ENCODE peak calls at places on chromosomes 2 and 18, in eight cellular contexts. T is colonic mucosa; Q is tibial nerve; U is CD4-positive, alpha-beta T cell; X is OCI-LY7; E is pancreas; K is H9; I is MM.1S. Y is an unnamed sample.

GRCh38 chr2:239253264-239253663 is 147.6 kb downstream of the HDAC4 start:
- DNase-seq in I (no peak), Q (no peak), U (no peak), T (no peak), X (peak; percentile 80), E (no peak), K (no peak), Y (no peak)

GRCh38 chr2:70367722-70368323 is 66.0 kb upstream of the FAM136A start:
- DNase-seq in K (peak; percentile 76), E (peak; percentile 34), I (no peak), X (no peak), T (peak; percentile 66), Q (no peak), U (no peak), Y (no peak)

GRCh38 chr2:139122711-139123158 is 342.5 kb upstream of the NXPH2 start:
- DNase-seq in E (no peak), I (no peak), X (no peak), T (no peak), U (no peak), K (no peak), Q (no peak), Y (no peak)

GRCh38 chr2:56580242-56580641 is 396.5 kb downstream of the CCDC85A start:
- DNase-seq in E (no peak), X (no peak), I (no peak), Q (no peak), K (no peak), T (no peak), U (no peak), Y (no peak)

GRCh38 chr2:109053716-109054115 is 64.7 kb upstream of the EDAR start:
- DNase-seq in X (no peak), T (peak; percentile 8), E (no peak), K (no peak), I (no peak), Q (no peak), U (no peak), Y (no peak)

GRCh38 chr2:65554765-65555561 is 122.6 kb upstream of the SPRED2 start:
- DNase-seq in E (no peak), X (peak; percentile 78), Q (no peak), I (no peak), K (no peak), T (no peak), U (no peak), Y (no peak)

GRCh38 chr18:31204169-31204568 is 41.5 kb upstream of the DSC1 start:
- DNase-seq in X (no peak), Q (no peak), T (no peak), K (no peak), I (no peak), U (no peak), E (no peak), Y (no peak)

GRCh38 chr18:25352629-25353005 is 651 bp upstream of the ZNF521 start:
- DNase-seq in I (peak; percentile 32), U (no peak), T (no peak), E (no peak), X (no peak), K (no peak), Q (no peak), Y (no peak)

GRCh38 chr18:28073658-28074057 is 103.3 kb downstream of the CDH2 start:
- DNase-seq in E (no peak), X (no peak), I (no peak), T (no peak), K (no peak), U (no peak), Q (no peak), Y (no peak)

GRCh38 chr2:44170337-44170736 is 1.7 kb downstream of the PPM1B start:
- DNase-seq in X (peak; percentile 9), I (no peak), E (no peak), T (no peak), K (no peak), Q (no peak), U (no peak), Y (no peak)

GRCh38 chr2:234980476-234981187 is 28.8 kb downstream of the SH3BP4 start:
- DNase-seq in E (peak; percentile 52), I (no peak), T (peak; percentile 65), U (no peak), X (no peak), Q (no peak), K (no peak), Y (no peak)

GRCh38 chr2:186895451-186895850 is 46.5 kb upstream of the ZSWIM2 start:
- DNase-seq in T (no peak), K (no peak), U (no peak), X (no peak), Q (no peak), E (no peak), I (no peak), Y (no peak)

GRCh38 chr2:67876176-67876575 is 186.6 kb downstream of the C1D start:
- DNase-seq in I (no peak), E (no peak), T (no peak), U (no peak), X (no peak), Q (no peak), K (no peak), Y (no peak)

GRCh38 chr18:8303151-8303770 is 306.0 kb upstream of the RAB12 start:
- DNase-seq in K (no peak), Q (no peak), I (no peak), U (no peak), X (no peak), T (no peak), E (no peak), Y (no peak)

GRCh38 chr18:2908946-2909335 is 62.1 kb downstream of the EMILIN2 start:
- DNase-seq in X (no peak), K (no peak), T (no peak), U (no peak), E (no peak), I (no peak), Q (no peak), Y (no peak)

GRCh38 chr18:2907459-2908145 is 60.8 kb downstream of the EMILIN2 start:
- DNase-seq in U (no peak), T (no peak), X (no peak), E (no peak), Q (no peak), I (no peak), K (no peak), Y (no peak)

GRCh38 chr18:2906522-2907458 is 60.0 kb downstream of the EMILIN2 start:
- DNase-seq in K (peak; percentile 46), I (peak; percentile 18), X (peak; percentile 23), Q (no peak), T (peak; percentile 68), U (peak; percentile 26), E (peak; percentile 26), Y (no peak)

GRCh38 chr18:2909431-2910140 is 62.8 kb downstream of the EMILIN2 start:
- DNase-seq in I (no peak), T (no peak), X (no peak), Q (no peak), K (no peak), E (no peak), U (no peak), Y (no peak)

DNA sequence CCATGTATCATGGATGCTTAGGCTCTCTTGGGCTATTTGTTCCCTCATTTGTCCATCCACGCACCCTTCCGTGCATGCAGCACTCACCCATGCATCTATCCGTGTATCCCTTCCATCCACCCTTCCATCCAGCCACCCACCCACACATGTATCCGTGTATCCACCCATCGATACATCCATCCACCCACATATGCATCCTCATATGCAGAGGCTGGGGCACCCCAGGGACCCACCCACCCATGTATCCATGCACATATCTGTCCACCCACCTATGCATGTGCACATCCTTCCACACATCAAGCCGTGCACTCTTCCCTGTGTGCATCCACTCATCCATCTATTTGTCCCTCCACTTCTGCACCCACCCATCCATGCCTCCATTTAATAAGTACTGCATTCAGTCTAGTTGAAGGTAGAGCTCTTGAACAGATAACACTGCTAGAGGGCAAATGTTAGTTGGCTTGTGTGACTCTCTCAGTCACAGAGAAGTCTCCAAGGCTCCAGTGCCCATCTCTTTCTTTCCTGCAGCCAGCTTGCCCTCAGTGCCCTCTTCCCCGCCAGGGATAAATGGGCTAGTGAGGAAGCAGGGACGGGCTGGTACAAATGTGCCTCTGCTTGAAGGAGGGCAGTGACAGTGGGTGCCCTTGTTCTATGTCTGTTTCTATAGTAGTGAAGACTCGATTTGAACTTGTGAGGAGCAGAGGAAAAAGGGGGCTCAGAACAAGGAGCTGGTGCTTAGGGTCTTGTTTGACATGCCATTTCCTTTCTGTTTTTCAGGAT is 61.5 kb downstream of the EMILIN2 start:
- DNase-seq in X (no peak), E (no peak), I (no peak), U (no peak), Q (no peak), T (no peak), K (no peak), Y (no peak)
- H3K27ac ChIP-seq in X (no peak overlapping the region), E (no peak overlapping the region), I (no peak overlapping the region), U (peak overlapping the region; percentile 31), Q (no peak overlapping the region), T (no peak overlapping the region), K (no peak overlapping the region), Y (no peak overlapping the region)

DNA sequence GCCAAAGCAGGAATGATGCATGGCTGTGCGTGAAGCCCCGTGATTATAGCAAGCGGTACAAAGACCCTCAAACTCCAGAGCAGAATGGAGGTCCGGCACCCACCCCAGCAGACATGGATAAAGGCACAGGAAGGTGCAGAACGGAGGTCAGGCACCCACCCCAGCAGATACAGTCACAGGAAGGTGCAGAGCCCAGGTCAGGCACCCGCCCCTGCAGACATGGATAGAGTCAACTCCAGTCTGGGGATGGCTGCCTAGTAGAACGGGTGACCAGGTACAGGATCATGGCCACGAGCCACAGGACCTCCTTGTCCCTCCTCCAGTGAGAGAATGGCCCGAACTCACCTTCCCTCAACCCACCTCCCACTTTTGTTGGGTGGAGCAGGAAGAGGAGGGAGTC is 318.3 kb upstream of the SALL3 start:
- DNase-seq in X (no peak), Q (no peak), T (no peak), U (no peak), K (no peak), E (no peak), I (no peak), Y (no peak)
- H3K9me3 ChIP-seq in X (no peaks in the 10 kb centered on the region), Q (no peaks in the 10 kb centered on the region), T (no peaks in the 10 kb centered on the region), U (no peaks in the 10 kb centered on the region), K (peaks cover 3% of the 10 kb centered on the region), E (no peaks in the 10 kb centered on the region), I (no peaks in the 10 kb centered on the region), Y (peaks cover under 1% of the 10 kb centered on the region)

GRCh38 chr2:207473203-207473865 is 56.4 kb upstream of the CREB1 start:
- DNase-seq in E (no peak), I (peak; percentile 60), K (peak; percentile 61), X (no peak), Q (peak; percentile 50), U (peak; percentile 12), T (no peak), Y (peak; percentile 69)
- H3K27ac ChIP-seq in E (no peak overlapping the region), I (no peak overlapping the region), K (no peak overlapping the region), X (no peak overlapping the region), Q (peak overlapping the region; percentile 54), U (no peak overlapping the region), T (no peak overlapping the region), Y (peak overlapping the region; percentile 64)

GRCh38 chr18:9495916-9496540 is 20.7 kb downstream of the RALBP1 start:
- DNase-seq in U (no peak), T (no peak), I (no peak), X (no peak), K (no peak), E (no peak), Q (no peak), Y (no peak)

GRCh38 chr18:9494778-9495302 is 19.5 kb downstream of the RALBP1 start:
- DNase-seq in X (no peak), E (no peak), K (no peak), I (peak; percentile 91), Q (no peak), U (no peak), T (no peak), Y (no peak)

DNA sequence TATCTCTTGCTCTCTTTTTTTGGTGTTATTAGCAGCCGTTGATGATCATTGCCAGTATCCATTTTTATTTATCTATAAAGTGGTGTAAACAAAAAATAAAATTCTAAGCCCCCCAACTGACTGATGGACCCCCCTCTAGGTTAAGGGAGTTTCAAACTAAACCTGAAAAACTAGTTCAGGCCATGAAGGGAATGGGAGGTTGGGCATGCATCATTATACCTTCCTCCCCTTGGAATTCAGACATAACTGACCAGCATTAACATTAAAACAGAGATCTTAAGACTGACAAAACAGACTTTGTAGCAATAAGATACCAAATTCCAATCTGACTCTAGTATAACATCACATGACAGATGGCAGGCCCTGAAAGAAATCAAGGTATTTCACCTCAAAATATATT is 20.2 kb downstream of the RALBP1 start:
- DNase-seq in K (no peak), I (no peak), U (no peak), X (no peak), Q (no peak), E (no peak), T (no peak), Y (no peak)
- H3K9me3 ChIP-seq in K (no peaks in the 10 kb centered on the region), I (no peaks in the 10 kb centered on the region), U (no peaks in the 10 kb centered on the region), X (peaks cover 10% of the 10 kb centered on the region), Q (no peaks in the 10 kb centered on the region), E (no peaks in the 10 kb centered on the region), T (no peaks in the 10 kb centered on the region), Y (no peaks in the 10 kb centered on the region)